ENCODE peak calls at places on chromosomes 2 and 18, in five cellular contexts. O, F, K, S and A are unnamed samples.

GRCh38 chr2:240846881-240847601 is 21.6 kb upstream of the AGXT start:
- DNase-seq in O (no peak), F (peak), K (no peak), S (no peak), A (no peak)

GRCh38 chr2:173697929-173698328 is 267.2 kb downstream of the SP3 start:
- DNase-seq in O (no peak), F (no peak), K (no peak), S (no peak), A (no peak)

GRCh38 chr2:86017901-86018896 is 87.5 kb downstream of the POLR1A start:
- DNase-seq in O (no peak), F (peak), K (no peak), S (no peak), A (no peak)

GRCh38 chr18:21031845-21032244 is 79.8 kb downstream of the ROCK1 start:
- DNase-seq in O (no peak), F (no peak), K (no peak), S (no peak), A (no peak)

GRCh38 chr2:179550214-179550613 is 285.6 kb upstream of the SESTD1 start:
- DNase-seq in O (no peak), F (no peak), K (no peak), S (no peak), A (no peak)

GRCh38 chr18:66616523-66616983 is 12.7 kb upstream of the CDH19 start:
- DNase-seq in O (no peak), F (no peak), K (no peak), S (no peak), A (no peak)

GRCh38 chr2:106839849-106840595 is 45.9 kb downstream of the ST6GAL2 start:
- DNase-seq in O (no peak), F (peak), K (no peak), S (peak), A (no peak)

GRCh38 chr2:197258580-197258979 is 52.0 kb downstream of the ANKRD44 start:
- DNase-seq in O (no peak), F (no peak), K (no peak), S (no peak), A (no peak)

GRCh38 chr18:61831071-61831470 is 61.7 kb downstream of the RNF152 start:
- DNase-seq in O (no peak), F (no peak), K (no peak), S (no peak), A (no peak)

GRCh38 chr2:139769633-139770032 is 989.4 kb upstream of the NXPH2 start:
- DNase-seq in O (no peak), F (no peak), K (no peak), S (no peak), A (no peak)

GRCh38 chr2:23380562-23381065 is 4.4 kb upstream of the KLHL29 start:
- DNase-seq in O (no peak), F (no peak), K (peak), S (no peak), A (no peak)

GRCh38 chr2:236551843-236552542 is 17.6 kb upstream of the ACKR3 start:
- DNase-seq in O (no peak), F (no peak), K (no peak), S (no peak), A (no peak)

GRCh38 chr2:129690049-129690448 is 289.4 kb upstream of the RAB6C start:
- DNase-seq in O (no peak), F (no peak), K (no peak), S (no peak), A (no peak)

GRCh38 chr2:57278451-57278850 is 768.2 kb upstream of the VRK2 start:
- DNase-seq in O (no peak), F (no peak), K (no peak), S (no peak), A (no peak)

GRCh38 chr2:158932246-158932645 is 36.2 kb upstream of the TANC1 start:
- DNase-seq in O (peak), F (no peak), K (no peak), S (no peak), A (no peak)

GRCh38 chr18:10526211-10526949 is 553 bp downstream of the NAPG start:
- DNase-seq in O (no peak), F (peak), K (peak), S (peak), A (peak)

GRCh38 chr2:158042245-158042644 is 59.4 kb upstream of the UPP2 start:
- DNase-seq in O (no peak), F (no peak), K (no peak), S (no peak), A (no peak)